ENCODE peak calls at places on chromosomes 5 and 9, in ten cellular contexts. V is ureter; D is osteocyte; Z is occipital lobe; X is HuH-7.5; F is HFF-Myc; O is fibroblast of pulmonary artery; H is A549; A is fibroblast of mammary gland; Q is effector CD4-positive, alpha-beta T cell. E is an unnamed sample.
A peak's percentile ranks its signal among the peaks of the same experiment; 100 is the strongest.

GRCh38 chr5:68450245-68450852 is 234.8 kb downstream of the PIK3R1 start:
- DNase-seq in V (no peak), D (no peak), Z (no peak), X (no peak), F (no peak), O (peak; percentile 33), H (no peak), A (peak; percentile 29), Q (no peak), E (no peak)

GRCh38 chr5:1008451-1009358 is at the start of gene NKD2:
- DNase-seq in V (peak; percentile 47), D (peak; percentile 84), Z (no peak), X (peak; percentile 89), F (no peak), O (no peak), H (peak; percentile 75), A (no peak), Q (no peak), E (no peak)

GRCh38 chr5:143041461-143041860 is 271.3 kb downstream of the ARHGAP26 start:
- DNase-seq in V (no peak), D (no peak), Z (no peak), X (no peak), F (no peak), O (no peak), H (no peak), A (no peak), Q (no peak), E (no peak)

GRCh38 chr5:94080390-94080789 is 339.0 kb upstream of the POU5F2 start:
- DNase-seq in V (no peak), D (no peak), Z (no peak), X (no peak), F (no peak), O (no peak), H (no peak), A (no peak), Q (no peak), E (no peak)

GRCh38 chr5:150057996-150058395 is 28.4 kb downstream of the CSF1R start:
- DNase-seq in V (no peak), D (no peak), Z (no peak), X (no peak), F (no peak), O (no peak), H (no peak), A (no peak), Q (no peak), E (no peak)

GRCh38 chr9:5825896-5826622 is 6.9 kb downstream of the ERMP1 start:
- DNase-seq in V (no peak), D (no peak), Z (no peak), X (no peak), F (no peak), O (no peak), H (no peak), A (no peak), Q (no peak), E (no peak)

GRCh38 chr5:31823477-31823876 is 184.5 kb downstream of the PDZD2 start:
- DNase-seq in V (no peak), D (no peak), Z (no peak), X (no peak), F (no peak), O (peak; percentile 10), H (no peak), A (no peak), Q (no peak), E (no peak)

GRCh38 chr5:84086517-84086916 is 298.2 kb downstream of the EDIL3 start:
- DNase-seq in V (no peak), D (no peak), Z (no peak), X (no peak), F (no peak), O (peak; percentile 2), H (no peak), A (no peak), Q (no peak), E (no peak)

GRCh38 chr5:170286532-170286931 is 11.0 kb downstream of the LCP2 start:
- DNase-seq in V (no peak), D (no peak), Z (no peak), X (no peak), F (no peak), O (no peak), H (no peak), A (no peak), Q (no peak), E (no peak)

GRCh38 chr5:62152394-62153123 is 153.4 kb upstream of the KIF2A start:
- DNase-seq in V (no peak), D (no peak), Z (no peak), X (no peak), F (no peak), O (no peak), H (no peak), A (peak; percentile 14), Q (no peak), E (no peak)

GRCh38 chr5:26872337-26872736 is 166.0 kb downstream of the CDH9 start:
- DNase-seq in V (no peak), D (no peak), Z (no peak), X (no peak), F (no peak), O (no peak), H (no peak), A (no peak), Q (no peak), E (no peak)

GRCh38 chr9:125161284-125161918 is 18.1 kb upstream of the SCAI start:
- DNase-seq in V (no peak), D (no peak), Z (no peak), X (no peak), F (no peak), O (peak; percentile 73), H (no peak), A (peak; percentile 14), Q (no peak), E (no peak)

GRCh38 chr5:168209561-168209960 is 81.9 kb upstream of the WWC1 start:
- DNase-seq in V (no peak), D (no peak), Z (no peak), X (no peak), F (no peak), O (no peak), H (no peak), A (no peak), Q (no peak), E (no peak)

GRCh38 chr5:38104497-38105230 is 153.7 kb upstream of the EGFLAM start:
- DNase-seq in V (no peak), D (no peak), Z (no peak), X (no peak), F (no peak), O (no peak), H (no peak), A (no peak), Q (no peak), E (no peak)

E was measured in glomerular endothelial cell.